ENCODE peak calls at places on chromosome 15, in eight cellular contexts. E is astrocyte; G is CD8-positive, alpha-beta T cell; A is Peyer's patch; I is left lung; S is thoracic aorta; U is fibroblast of mammary gland; Z is WERI-Rb-1. O is an unnamed sample.

GRCh38 chr15:71707230-71708051 is 102.9 kb upstream of the NR2E3 start:
- DNase-seq in E (peak; percentile 78), G (no peak), A (no peak), I (no peak), S (no peak), U (peak; percentile 52), Z (no peak), O (peak; percentile 93)

GRCh38 chr15:67181221-67181639 is 73.2 kb downstream of the AAGAB start:
- DNase-seq in E (no peak), G (peak; percentile 14), A (peak; percentile 34), I (no peak), S (no peak), U (no peak), Z (no peak), O (no peak)

GRCh38 chr15:70698991-70699390 is 64.4 kb downstream of the UACA start:
- DNase-seq in E (peak; percentile 58), G (no peak), A (no peak), I (no peak), S (no peak), U (no peak), Z (no peak), O (no peak)

GRCh38 chr15:32669870-32670623 is 28.5 kb downstream of the SCG5 start:
- DNase-seq in E (no peak), G (no peak), A (no peak), I (no peak), S (no peak), U (peak; percentile 90), Z (no peak), O (peak; percentile 96)

GRCh38 chr15:81851307-81851706 is 194.5 kb downstream of the MEX3B start:
- DNase-seq in E (no peak), G (no peak), A (no peak), I (no peak), S (no peak), U (no peak), Z (no peak), O (no peak)

GRCh38 chr15:85097250-85097649 is 115.6 kb downstream of the PDE8A start:
- DNase-seq in E (no peak), G (no peak), A (no peak), I (no peak), S (no peak), U (no peak), Z (no peak), O (no peak)

GRCh38 chr15:76196286-76196948 is 114.9 kb downstream of the ETFA start:
- DNase-seq in E (peak; percentile 80), G (no peak), A (peak; percentile 74), I (no peak), S (no peak), U (peak; percentile 86), Z (peak; percentile 94), O (peak; percentile 81)

GRCh38 chr15:66164788-66165187 is 88.8 kb downstream of the MEGF11 start:
- DNase-seq in E (no peak), G (no peak), A (no peak), I (no peak), S (no peak), U (no peak), Z (peak; percentile 36), O (no peak)

GRCh38 chr15:41894791-41895463 is 1.1 kb upstream of the SPTBN5 start:
- DNase-seq in E (peak; percentile 71), G (peak; percentile 94), A (peak; percentile 63), I (peak; percentile 92), S (peak; percentile 55), U (peak; percentile 76), Z (peak; percentile 30), O (peak; percentile 72)

GRCh38 chr15:58293622-58294550 is 137.9 kb upstream of the LIPC start:
- DNase-seq in E (no peak), G (no peak), A (no peak), I (no peak), S (no peak), U (no peak), Z (no peak), O (no peak)

GRCh38 chr15:75676688-75677475 is 29.2 kb downstream of the SNX33 start:
- DNase-seq in E (no peak), G (no peak), A (no peak), I (no peak), S (no peak), U (no peak), Z (no peak), O (no peak)

GRCh38 chr15:85407421-85408269 is 27.2 kb downstream of the AKAP13 start:
- DNase-seq in E (peak; percentile 94), G (no peak), A (no peak), I (no peak), S (peak; percentile 19), U (peak; percentile 90), Z (no peak), O (peak; percentile 89)

GRCh38 chr15:74403590-74403919 is 30.2 kb downstream of the SEMA7A start:
- DNase-seq in E (no peak), G (no peak), A (no peak), I (no peak), S (no peak), U (no peak), Z (no peak), O (no peak)

GRCh38 chr15:74402337-74402839 is 31.4 kb downstream of the SEMA7A start:
- DNase-seq in E (no peak), G (no peak), A (no peak), I (no peak), S (no peak), U (no peak), Z (no peak), O (no peak)

GRCh38 chr15:74403981-74404563 is 29.7 kb downstream of the SEMA7A start:
- DNase-seq in E (no peak), G (no peak), A (no peak), I (no peak), S (no peak), U (no peak), Z (no peak), O (no peak)

GRCh38 chr15:74400915-74401757 is 32.6 kb downstream of the SEMA7A start:
- DNase-seq in E (no peak), G (no peak), A (no peak), I (no peak), S (no peak), U (peak; percentile 59), Z (no peak), O (no peak)

GRCh38 chr15:74402873-74403589 is 30.7 kb downstream of the SEMA7A start:
- DNase-seq in E (no peak), G (peak; percentile 56), A (no peak), I (peak; percentile 85), S (no peak), U (no peak), Z (no peak), O (no peak)
- H3K4me3 ChIP-seq in E (no peak overlapping the region), G (no peak overlapping the region), A (peak overlapping the region; percentile 21), I (no peak overlapping the region), S (no peak overlapping the region), U (no peak overlapping the region), Z (no peak overlapping the region), O (no peak overlapping the region)

GRCh38 chr15:100653608-100654007 is 51.2 kb downstream of the ASB7 start:
- DNase-seq in E (no peak), G (no peak), A (no peak), I (no peak), S (no peak), U (no peak), Z (no peak), O (peak; percentile 21)

GRCh38 chr15:100651253-100651652 is 48.9 kb downstream of the ASB7 start:
- DNase-seq in E (no peak), G (no peak), A (no peak), I (no peak), S (no peak), U (peak; percentile 66), Z (no peak), O (peak; percentile 16)

DNA sequence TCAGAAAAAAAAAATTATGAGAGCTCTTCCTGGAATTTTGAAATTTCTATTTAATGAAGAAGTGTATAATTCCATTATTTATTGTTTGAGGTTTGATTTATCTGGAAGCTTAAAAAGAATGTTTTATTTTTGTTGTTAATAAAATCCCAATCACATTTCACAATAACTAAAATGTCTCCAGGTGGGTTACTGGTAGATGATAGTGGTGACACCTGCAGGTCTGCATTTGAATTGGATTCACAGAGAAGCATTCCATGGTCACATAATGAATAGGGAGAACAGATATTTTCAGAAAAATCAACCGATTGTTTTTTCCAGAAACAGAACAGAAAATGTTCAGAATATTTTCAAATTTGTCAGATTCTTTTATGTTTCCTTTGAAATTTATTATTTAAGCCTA is 48.3 kb downstream of the ASB7 start:
- DNase-seq in E (no peak), G (no peak), A (no peak), I (no peak), S (no peak), U (no peak), Z (no peak), O (no peak)
- TF ChIP-seq CTCF in E (no peak), G (no peak), A (peak; percentile 34), I (no peak), S (no peak), U (no peak), Z (no peak), O (peak; percentile 4)

GRCh38 chr15:37093480-37094410 is 6.6 kb downstream of the MEIS2 start:
- DNase-seq in E (peak; percentile 79), G (no peak), A (no peak), I (no peak), S (no peak), U (peak; percentile 85), Z (peak; percentile 22), O (peak; percentile 81)

GRCh38 chr15:37095993-37096877 is 4.1 kb downstream of the MEIS2 start:
- DNase-seq in E (no peak), G (no peak), A (no peak), I (peak; percentile 51), S (no peak), U (no peak), Z (peak; percentile 17), O (peak; percentile 53)

GRCh38 chr15:37095197-37095992 is 5.0 kb downstream of the MEIS2 start:
- DNase-seq in E (no peak), G (no peak), A (no peak), I (peak; percentile 67), S (no peak), U (no peak), Z (peak; percentile 23), O (no peak)

GRCh38 chr15:37096878-37097568 is 3.3 kb downstream of the MEIS2 start:
- DNase-seq in E (no peak), G (no peak), A (no peak), I (no peak), S (no peak), U (no peak), Z (peak; percentile 31), O (peak; percentile 46)

GRCh38 chr15:37094542-37095196 is 5.7 kb downstream of the MEIS2 start:
- DNase-seq in E (peak; percentile 84), G (no peak), A (no peak), I (no peak), S (no peak), U (peak; percentile 88), Z (no peak), O (peak; percentile 82)
- H3K4me3 ChIP-seq in E (peak overlapping the region; percentile 15), G (no peak overlapping the region), A (no peak overlapping the region), I (no peak overlapping the region), S (peak overlapping the region; percentile 89), U (peak overlapping the region; percentile 76), Z (peak overlapping the region; percentile 69), O (peak overlapping the region; percentile 94)

DNA sequence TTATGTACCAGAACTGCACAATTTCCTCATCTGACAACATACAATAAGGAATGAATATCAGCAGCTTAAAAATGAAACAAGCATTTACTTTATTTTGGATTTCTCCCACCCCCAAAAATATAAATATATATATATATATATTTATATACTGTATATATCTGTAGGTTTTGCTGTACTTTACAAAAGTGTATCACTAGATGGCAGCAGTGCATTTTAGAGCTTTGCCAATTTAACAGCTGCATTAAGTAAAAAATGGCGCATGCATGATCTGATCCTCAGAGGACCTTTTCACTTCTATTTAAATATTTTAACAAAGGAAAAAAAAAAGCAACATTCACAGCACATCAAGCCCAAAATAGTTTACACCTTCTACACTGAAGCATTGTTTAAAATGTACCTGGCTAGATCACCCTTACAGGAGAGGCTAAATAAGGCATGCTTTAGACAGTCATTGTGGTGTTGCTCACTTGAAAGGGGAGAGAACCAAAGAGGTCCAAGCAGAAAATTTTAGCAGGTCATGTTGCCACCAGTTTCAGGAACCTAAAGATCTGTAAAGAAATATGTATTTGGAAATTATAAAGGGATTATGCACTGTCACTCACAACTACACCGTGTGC is 72.6 kb downstream of the NPTN start:
- DNase-seq in E (peak; percentile 42), G (no peak), A (no peak), I (no peak), S (no peak), U (peak; percentile 84), Z (peak; percentile 16), O (peak; percentile 89)
- TF ChIP-seq CTCF in E (peak; percentile 31), G (peak; percentile 48), A (peak; percentile 57), I (no peak), S (peak; percentile 30), U (peak; percentile 51), Z (peak; percentile 26), O (peak; percentile 60)